ENCODE peak calls at places on chromosomes 1 and 21, in seven cellular contexts. S is ovary, T is left ventricle myocardium inferior, Y is brain microvascular endothelial cell, O is cardiac fibroblast, J is kidney epithelial cell, E is transverse colon. Z is an unnamed sample.

GRCh38 chr1:44377925-44378784 is 23.1 kb upstream of the ERI3 start:
- DNase-seq in J (no peak), T (peak), Y (peak), E (peak), S (no peak), O (peak), Z (no peak)

GRCh38 chr1:247228133-247228532 is 27.7 kb upstream of the VN1R5 start:
- DNase-seq in S (no peak), E (no peak), Y (peak), J (no peak), T (no peak), O (peak), Z (no peak)

GRCh38 chr1:52424238-52424637 is 19.8 kb downstream of the PRPF38A start:
- DNase-seq in S (no peak), O (peak), Y (no peak), J (no peak), E (no peak), T (no peak), Z (no peak)

GRCh38 chr1:95778217-95778616 is 544.2 kb downstream of the RWDD3 start:
- DNase-seq in J (no peak), O (no peak), E (no peak), S (no peak), Y (no peak), T (no peak), Z (no peak)

GRCh38 chr1:66853379-66853778 is 52.3 kb upstream of the INSL5 start:
- DNase-seq in E (no peak), T (no peak), S (no peak), Y (no peak), J (no peak), O (no peak), Z (no peak)

GRCh38 chr1:80047791-80048190 is 1041.3 kb upstream of the ADGRL4 start:
- DNase-seq in E (no peak), O (peak), J (peak), T (no peak), Y (peak), S (no peak), Z (no peak)

GRCh38 chr1:173502104-173502503 is 25.0 kb downstream of the PRDX6 start:
- DNase-seq in E (no peak), S (no peak), O (no peak), Y (no peak), J (no peak), T (no peak), Z (no peak)

GRCh38 chr1:15485534-15486091 is 9.7 kb downstream of the CELA2B start:
- DNase-seq in S (no peak), E (no peak), Y (no peak), J (no peak), T (no peak), O (no peak), Z (no peak)

GRCh38 chr21:45427331-45428271 is 22.6 kb downstream of the COL18A1 start:
- DNase-seq in J (peak), O (peak), E (peak), S (peak), T (peak), Y (peak), Z (peak)

GRCh38 chr1:155052412-155053400 is 1.6 kb downstream of the ADAM15 start:
- DNase-seq in T (peak), S (no peak), E (peak), J (no peak), Y (no peak), O (peak), Z (no peak)

GRCh38 chr21:46662367-46662654 is 26.8 kb downstream of the PRMT2 start:
- DNase-seq in T (no peak), E (no peak), J (no peak), O (no peak), Y (no peak), S (no peak), Z (no peak)

GRCh38 chr1:63969461-63969893 is 195.7 kb downstream of the ROR1 start:
- DNase-seq in O (no peak), T (no peak), S (no peak), Y (no peak), E (no peak), J (peak), Z (no peak)

GRCh38 chr1:8345621-8346415 is 27.9 kb downstream of the SLC45A1 start:
- DNase-seq in Y (no peak), S (no peak), E (no peak), T (no peak), J (no peak), O (no peak), Z (no peak)

GRCh38 chr1:226403522-226404034 is 4.3 kb downstream of the PARP1 start:
- DNase-seq in Y (peak), O (peak), S (no peak), E (no peak), J (no peak), T (no peak), Z (no peak)

GRCh38 chr1:145720878-145721671 is 1.8 kb downstream of the CD160 start:
- DNase-seq in O (peak), T (peak), S (peak), E (peak), Y (peak), J (no peak), Z (peak)

GRCh38 chr1:111726311-111726710 is 12.9 kb downstream of the INKA2 start:
- DNase-seq in T (no peak), Y (no peak), S (no peak), J (no peak), O (no peak), E (no peak), Z (no peak)

GRCh38 chr1:168112673-168113305 is 23.9 kb downstream of the GPR161 start:
- DNase-seq in E (no peak), T (no peak), O (peak), S (no peak), Y (peak), J (peak), Z (no peak)

GRCh38 chr1:208127284-208127683 is 116.9 kb downstream of the PLXNA2 start:
- DNase-seq in Y (no peak), T (no peak), S (no peak), E (no peak), J (no peak), O (no peak), Z (no peak)

GRCh38 chr1:186304982-186305949 is 69.8 kb downstream of the TPR start:
- DNase-seq in T (no peak), Y (peak), E (no peak), J (no peak), O (peak), S (no peak), Z (no peak)

GRCh38 chr1:153697191-153697872 is 18.8 kb downstream of the NPR1 start:
- DNase-seq in S (peak), J (peak), Y (no peak), E (no peak), O (peak), T (peak), Z (peak)

GRCh38 chr1:179807291-179807690 is 64.2 kb downstream of the FAM163A start:
- DNase-seq in J (no peak), S (no peak), T (no peak), Y (no peak), E (no peak), O (no peak), Z (no peak)

GRCh38 chr1:16938351-16939321 is 16.9 kb downstream of the CROCC start:
- DNase-seq in T (no peak), E (no peak), Y (no peak), O (no peak), J (no peak), S (no peak), Z (no peak)

GRCh38 chr1:220787069-220787614 is 429 bp downstream of the MTARC1 start:
- DNase-seq in Y (no peak), S (no peak), J (no peak), T (no peak), O (no peak), E (peak), Z (peak)

GRCh38 chr1:220786337-220787068 is at the start of gene MTARC1:
- DNase-seq in O (peak), Y (no peak), J (no peak), S (peak), E (peak), T (peak), Z (peak)

GRCh38 chr1:220786057-220786336 is 716 bp upstream of the MTARC1 start:
- DNase-seq in T (peak), J (no peak), E (no peak), S (no peak), O (no peak), Y (no peak), Z (no peak)

GRCh38 chr1:220784751-220785150 is 2.0 kb upstream of the MTARC1 start:
- DNase-seq in Y (no peak), O (no peak), J (no peak), S (no peak), E (no peak), T (no peak), Z (no peak)

DNA sequence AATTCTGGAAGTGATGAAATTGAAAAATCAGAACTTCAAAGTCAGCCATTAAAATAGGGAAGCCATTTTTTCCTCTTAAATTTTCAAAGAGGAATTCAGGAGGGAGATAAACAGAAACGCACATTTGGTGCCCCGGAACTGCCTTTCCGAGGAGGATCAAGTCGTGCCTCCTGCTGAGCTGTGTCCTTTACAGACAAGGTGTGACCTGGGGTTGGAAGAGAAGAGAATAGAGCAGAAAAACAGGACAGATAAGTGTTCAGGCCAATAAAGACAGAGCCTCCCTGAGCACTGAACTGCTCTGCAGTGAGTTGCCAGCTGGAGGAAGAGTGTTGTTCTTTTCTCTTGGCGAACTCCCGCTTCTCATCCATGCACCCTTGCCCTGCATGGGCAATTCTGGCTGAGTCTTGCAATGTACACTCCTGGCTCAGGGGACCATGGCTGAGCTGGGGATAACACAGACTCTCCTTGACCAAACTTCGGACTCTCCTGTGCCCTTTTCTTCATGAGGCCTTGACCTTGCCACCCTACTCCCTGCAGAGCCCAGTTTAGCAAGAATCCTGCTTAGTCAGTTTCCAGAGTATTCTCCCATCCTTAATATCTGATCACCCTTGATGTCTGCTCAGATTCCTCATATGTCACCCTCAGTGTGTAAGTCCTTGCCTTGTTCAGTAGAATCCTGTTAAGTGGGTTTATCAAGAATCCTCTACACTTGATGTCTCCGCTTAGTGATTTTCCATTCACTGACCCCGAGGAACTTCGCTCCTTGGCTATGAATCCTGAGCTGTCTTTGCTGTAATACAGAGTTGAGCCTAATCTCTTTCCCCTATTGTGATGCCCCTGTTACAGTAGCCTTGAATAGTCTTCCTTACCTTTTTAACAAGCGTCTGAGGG is 1.3 kb upstream of the MTARC1 start:
- DNase-seq in S (no peak), O (no peak), J (no peak), T (no peak), Y (no peak), E (no peak), Z (no peak)
- H3K4me3 ChIP-seq in S (no peak), O (no peak), J (no peak), T (no peak), Y (no peak), E (peak), Z (no peak)

GRCh38 chr1:224736619-224737352 is 120.7 kb downstream of the CNIH3 start:
- DNase-seq in J (no peak), Y (peak), O (peak), E (no peak), S (no peak), T (peak), Z (peak)

GRCh38 chr1:224735159-224735558 is 119.0 kb downstream of the CNIH3 start:
- DNase-seq in Y (no peak), S (no peak), E (no peak), T (no peak), O (no peak), J (no peak), Z (no peak)

GRCh38 chr1:224739303-224739996 is 123.3 kb downstream of the CNIH3 start:
- DNase-seq in T (no peak), S (no peak), E (no peak), J (no peak), Y (no peak), O (no peak), Z (no peak)

GRCh38 chr1:224739997-224740687 is 124.0 kb downstream of the CNIH3 start:
- DNase-seq in Y (no peak), T (no peak), J (no peak), E (no peak), O (no peak), S (no peak), Z (no peak)

GRCh38 chr1:224737353-224737727 is 121.2 kb downstream of the CNIH3 start:
- DNase-seq in T (no peak), E (no peak), O (no peak), J (no peak), S (no peak), Y (no peak), Z (no peak)
- H3K4me3 ChIP-seq in T (peak), E (no peak), O (no peak), J (no peak), S (no peak), Y (no peak), Z (no peak)

GRCh38 chr21:44003307-44003966 is 8.7 kb upstream of the TRAPPC10 start:
- DNase-seq in T (no peak), O (no peak), J (no peak), S (no peak), E (no peak), Y (no peak), Z (no peak)

GRCh38 chr21:44005071-44005470 is 7.0 kb upstream of the TRAPPC10 start:
- DNase-seq in J (no peak), T (no peak), E (no peak), S (no peak), Y (no peak), O (no peak), Z (no peak)

GRCh38 chr21:44006017-44006624 is 6.0 kb upstream of the TRAPPC10 start:
- DNase-seq in Y (peak), S (no peak), J (peak), O (peak), E (no peak), T (no peak), Z (peak)

GRCh38 chr21:44005593-44005992 is 6.5 kb upstream of the TRAPPC10 start:
- DNase-seq in T (no peak), O (no peak), E (no peak), Y (no peak), S (no peak), J (no peak), Z (no peak)

DNA sequence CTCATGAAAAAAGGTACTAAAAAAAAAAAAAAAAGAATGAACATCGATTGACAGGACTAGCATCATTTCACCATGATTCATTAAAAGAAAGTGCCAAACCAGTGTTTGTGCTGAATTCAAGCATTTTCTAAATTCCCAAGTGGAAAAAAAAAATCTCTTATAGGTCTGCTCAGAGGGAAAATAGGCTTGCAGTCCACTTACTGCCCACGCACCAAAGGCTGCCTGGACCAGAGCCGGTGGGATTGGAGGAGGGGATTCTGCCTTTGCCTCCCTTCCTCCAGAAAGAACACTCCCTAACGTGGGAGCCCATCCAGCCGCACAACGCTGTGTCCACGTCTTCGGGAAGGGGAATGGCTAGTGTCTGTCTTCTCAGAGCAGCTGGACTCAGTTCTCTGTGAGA is 5.5 kb upstream of the TRAPPC10 start:
- DNase-seq in J (no peak), O (peak), E (no peak), Y (peak), S (no peak), T (peak), Z (no peak)
- H3K4me3 ChIP-seq in J (no peak), O (peak), E (no peak), Y (no peak), S (no peak), T (no peak), Z (no peak)

GRCh38 chr1:156741613-156741983 is 710 bp upstream of the MRPL24 start:
- DNase-seq in J (no peak), S (no peak), E (no peak), T (no peak), Y (no peak), O (no peak), Z (no peak)
- H3K4me3 ChIP-seq in J (no peak), S (peak), E (peak), T (peak), Y (peak), O (peak), Z (peak)

Z was measured in right atrium auricular region.